ENCODE peak calls at places on chromosomes 11 and 22, in four cellular contexts. W is NB4, N is transverse colon, R is gastrocnemius medialis. T is an unnamed sample.

GRCh38 chr11:22130462-22131053 is 62.3 kb upstream of the ANO5 start:
- DNase-seq in W (peak), N (no peak), R (no peak), T (no peak)

GRCh38 chr22:22943521-22944267 is 56.1 kb downstream of the IGLL5 start:
- DNase-seq in W (no peak), N (peak), R (no peak), T (no peak)

GRCh38 chr11:130209128-130209932 is 49.7 kb downstream of the ST14 start:
- DNase-seq in W (no peak), N (peak), R (no peak), T (no peak)

GRCh38 chr22:17576475-17576874 is 13.2 kb downstream of the SLC25A18 start:
- DNase-seq in W (no peak), N (no peak), R (no peak), T (no peak)

GRCh38 chr22:50620861-50621490 is 7.0 kb downstream of the ARSA start:
- DNase-seq in W (peak), N (peak), R (no peak), T (no peak)

GRCh38 chr11:27296406-27296994 is 66.5 kb downstream of the CCDC34 start:
- DNase-seq in W (peak), N (no peak), R (no peak), T (no peak)

GRCh38 chr11:61589961-61590360 is 9.1 kb upstream of the SYT7 start:
- DNase-seq in W (no peak), N (no peak), R (no peak), T (no peak)

GRCh38 chr11:14036495-14036894 is 74.0 kb downstream of the SPON1 start:
- DNase-seq in W (no peak), N (no peak), R (no peak), T (no peak)

GRCh38 chr11:16611395-16612233 is 126.8 kb upstream of the C11orf58 start:
- DNase-seq in W (no peak), N (no peak), R (no peak), T (no peak)

GRCh38 chr11:12599408-12600143 is 74.6 kb upstream of the TEAD1 start:
- DNase-seq in W (peak), N (peak), R (no peak), T (no peak)

GRCh38 chr22:27220349-27220748 is 563.0 kb downstream of the MIAT start:
- DNase-seq in W (no peak), N (no peak), R (no peak), T (no peak)

GRCh38 chr11:79440451-79441158 is at the start of gene TENM4:
- DNase-seq in W (no peak), N (peak), R (no peak), T (no peak)

GRCh38 chr22:17105143-17106129 is 15.7 kb downstream of the TMEM121B start:
- DNase-seq in W (peak), N (no peak), R (no peak), T (no peak)

GRCh38 chr11:130403301-130403804 is 25.1 kb downstream of the ADAMTS8 start:
- DNase-seq in W (no peak), N (peak), R (no peak), T (no peak)

GRCh38 chr11:69931994-69932910 is 113.0 kb upstream of the FGF3 start:
- DNase-seq in W (no peak), N (no peak), R (no peak), T (peak)

GRCh38 chr11:88354909-88355308 is 17.4 kb upstream of the CTSC start:
- DNase-seq in W (peak), N (no peak), R (no peak), T (no peak)

GRCh38 chr22:30290318-30290678 is 993 bp upstream of the CASTOR1 start:
- DNase-seq in W (peak), N (no peak), R (no peak), T (peak)

GRCh38 chr22:35425971-35426800 is 26.2 kb downstream of the MCM5 start:
- DNase-seq in W (no peak), N (no peak), R (no peak), T (no peak)

GRCh38 chr22:24118689-24119384 is 62.5 kb upstream of the SUSD2 start:
- DNase-seq in W (no peak), N (no peak), R (no peak), T (no peak)

GRCh38 chr22:36360011-36360410 is 27.8 kb downstream of the MYH9 start:
- DNase-seq in W (no peak), N (no peak), R (no peak), T (no peak)

GRCh38 chr11:19232910-19233503 is 7.7 kb downstream of the E2F8 start:
- DNase-seq in W (no peak), N (no peak), R (no peak), T (no peak)

GRCh38 chr11:120284272-120284671 is 40.8 kb upstream of the TLCD5 start:
- DNase-seq in W (no peak), N (no peak), R (no peak), T (no peak)

GRCh38 chr11:2825261-2825885 is 60.2 kb downstream of the CDKN1C start:
- DNase-seq in W (peak), N (peak), R (peak), T (peak)

GRCh38 chr11:79018371-79018849 is 422.4 kb downstream of the TENM4 start:
- DNase-seq in W (no peak), N (no peak), R (no peak), T (no peak)

GRCh38 chr11:33094157-33094556 is 54.8 kb downstream of the TCP11L1 start:
- DNase-seq in W (no peak), N (no peak), R (no peak), T (no peak)

GRCh38 chr11:33083918-33084317 is 44.5 kb downstream of the TCP11L1 start:
- DNase-seq in W (no peak), N (no peak), R (no peak), T (no peak)

GRCh38 chr11:33086017-33086416 is 46.6 kb downstream of the TCP11L1 start:
- DNase-seq in W (no peak), N (no peak), R (no peak), T (no peak)

GRCh38 chr11:33089776-33090175 is 50.4 kb downstream of the TCP11L1 start:
- DNase-seq in W (no peak), N (no peak), R (no peak), T (no peak)
- TF ChIP-seq CTCF in W (no peak), N (no peak), R (no peak), T (no peak)

DNA sequence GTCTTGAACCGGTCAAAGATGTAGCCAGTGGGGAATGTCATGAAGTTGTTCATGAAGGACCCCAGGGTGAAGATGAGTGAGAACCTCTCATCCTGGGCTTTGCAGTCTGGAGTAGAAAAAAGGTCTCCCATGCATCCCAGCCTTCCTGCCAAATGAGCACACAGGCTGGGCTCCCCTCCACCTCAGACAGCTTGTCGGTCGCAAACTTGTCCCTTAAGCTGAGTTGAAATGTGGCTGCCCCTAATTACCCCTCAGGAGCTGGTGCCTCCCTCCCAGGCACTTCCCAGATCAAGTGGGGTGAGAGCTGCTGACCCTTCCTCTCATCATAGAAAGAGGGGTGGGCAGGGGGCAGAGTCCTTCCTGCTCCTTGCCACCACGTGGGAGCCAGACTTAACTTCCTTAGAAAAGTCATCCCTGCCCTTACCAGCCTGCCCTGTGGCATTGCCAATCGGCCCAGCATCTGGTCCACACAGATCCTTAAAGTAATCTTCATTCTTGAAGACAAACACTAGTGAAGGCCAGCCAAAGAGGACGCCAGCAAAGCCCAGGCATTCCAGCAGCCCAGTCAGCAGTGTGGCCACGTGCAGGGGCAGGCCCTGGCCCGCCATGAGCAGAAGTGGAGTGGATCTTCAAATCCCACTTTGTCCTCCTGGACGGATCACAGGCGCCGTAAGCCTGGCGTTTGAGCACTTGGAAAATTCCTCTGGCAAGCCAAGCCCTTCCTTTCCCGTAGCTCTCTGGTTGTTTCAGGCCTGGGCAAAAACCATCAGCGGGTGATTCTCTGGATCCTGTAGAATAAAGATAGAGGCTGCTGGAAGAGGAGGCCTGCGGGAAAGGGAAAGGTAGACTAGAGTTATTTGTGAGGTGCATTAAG is 1.1 kb downstream of the SLC43A3 start:
- DNase-seq in W (peak), N (peak), R (peak), T (peak)
- TF ChIP-seq POLR2A in W (no peak), N (no peak), R (no peak), T (peak)

GRCh38 chr11:10302294-10302743 is 2.6 kb upstream of the ADM start:
- DNase-seq in W (no peak), N (no peak), R (no peak), T (peak)

GRCh38 chr11:10294289-10294953 is 402 bp upstream of the SBF2 start:
- DNase-seq in W (peak), N (peak), R (peak), T (no peak)

GRCh38 chr11:10301656-10302293 is 3.1 kb upstream of the ADM start:
- DNase-seq in W (no peak), N (no peak), R (no peak), T (no peak)

GRCh38 chr11:10295056-10295901 is 1.3 kb upstream of the SBF2 start:
- DNase-seq in W (peak), N (no peak), R (no peak), T (no peak)

DNA sequence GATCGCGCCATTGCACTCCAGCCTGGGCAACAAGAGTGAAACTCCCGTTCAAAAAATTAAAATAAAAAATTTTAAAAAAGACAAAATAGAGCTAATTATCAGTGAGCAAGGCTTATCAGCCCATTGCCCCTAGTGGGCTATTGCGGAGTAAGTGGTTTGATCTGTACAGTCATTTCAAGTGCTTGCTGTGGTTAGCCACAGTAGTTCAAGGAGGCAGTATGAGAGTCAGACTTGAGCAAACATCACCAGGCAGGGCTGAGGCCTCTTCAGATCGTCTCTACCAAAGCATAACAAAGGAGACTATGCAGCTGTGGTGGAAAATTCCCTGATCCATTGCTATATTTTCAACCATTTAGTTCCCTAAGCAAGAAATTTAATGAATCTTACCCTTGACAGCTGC is 4.3 kb upstream of the SBF2 start:
- DNase-seq in W (peak), N (no peak), R (no peak), T (no peak)
- TF ChIP-seq CTCF in W (peak), N (no peak), R (no peak), T (no peak)

DNA sequence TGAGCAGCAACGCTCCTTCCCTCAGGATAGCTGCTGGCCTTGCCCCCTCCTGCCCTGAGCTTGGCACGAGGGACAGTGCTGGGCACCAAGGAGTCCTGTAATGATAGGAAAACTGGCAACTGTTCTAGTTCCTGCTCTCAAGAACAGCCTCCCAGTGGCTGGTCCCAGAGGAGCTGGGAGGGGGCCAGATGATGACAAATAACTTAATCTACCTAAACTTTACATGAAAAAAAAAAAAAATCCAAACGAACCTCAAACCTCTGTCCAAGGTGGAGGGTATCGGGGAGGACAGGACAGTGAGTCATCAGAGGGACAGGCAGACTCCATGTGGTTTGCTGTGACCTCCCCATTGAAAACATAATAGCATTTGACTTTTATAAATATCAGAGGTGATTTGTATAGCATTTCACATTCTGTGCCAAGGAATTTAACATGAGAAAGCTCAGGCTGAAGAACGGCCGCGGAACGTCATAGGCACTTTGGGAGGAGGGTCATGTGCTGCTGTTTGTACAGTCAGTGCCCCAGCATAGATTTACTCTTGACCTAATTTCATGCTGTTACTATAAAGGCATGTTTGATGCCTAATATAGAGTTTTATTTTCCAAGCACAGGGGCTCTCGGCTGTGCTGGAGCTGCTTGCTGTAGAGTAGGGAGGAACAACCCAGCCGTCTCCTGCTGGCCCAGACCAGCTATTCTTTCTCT is 98.2 kb upstream of the NNMT start:
- DNase-seq in W (no peak), N (peak), R (peak), T (peak)
- TF ChIP-seq POLR2A in W (no peak), N (peak), R (peak), T (no peak)

GRCh38 chr11:103967985-103968384 is 68.5 kb upstream of the DDI1 start:
- DNase-seq in W (no peak), N (no peak), R (no peak), T (no peak)

GRCh38 chr11:103968685-103969084 is 67.8 kb upstream of the DDI1 start:
- DNase-seq in W (no peak), N (no peak), R (no peak), T (no peak)

GRCh38 chr11:103959279-103959930 is 77.0 kb upstream of the DDI1 start:
- DNase-seq in W (no peak), N (no peak), R (no peak), T (no peak)

GRCh38 chr11:103961010-103961409 is 75.4 kb upstream of the DDI1 start:
- DNase-seq in W (no peak), N (no peak), R (no peak), T (no peak)

DNA sequence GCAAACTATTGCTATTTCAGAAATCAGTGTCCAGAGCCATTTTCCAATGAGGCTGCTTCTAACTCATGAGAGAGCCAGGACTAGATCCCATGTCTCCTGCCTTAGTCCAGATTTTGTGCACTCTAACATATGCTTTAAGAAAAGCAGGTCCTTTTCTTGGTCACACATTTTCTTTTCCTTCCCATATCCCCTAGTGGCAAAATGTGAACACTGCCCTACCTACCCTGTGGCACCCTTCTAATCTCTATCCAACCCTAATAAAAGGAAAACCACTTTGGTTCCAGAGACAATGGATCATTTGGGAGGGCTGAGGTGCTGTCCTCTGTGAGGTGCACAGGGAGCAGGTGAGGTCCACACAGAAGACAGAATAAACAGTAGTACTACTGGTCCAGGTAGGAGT is 72.0 kb upstream of the DDI1 start:
- DNase-seq in W (no peak), N (no peak), R (no peak), T (no peak)
- TF ChIP-seq CTCF in W (no peak), N (no peak), R (no peak), T (no peak)

GRCh38 chr22:37807410-37808293 is at the start of gene GCAT:
- DNase-seq in W (peak), N (peak), R (peak), T (peak)
- TF ChIP-seq POLR2A in W (peak), N (peak), R (peak), T (no peak)

GRCh38 chr11:67452141-67452952 is at the start of gene GPR152:
- DNase-seq in W (no peak), N (no peak), R (no peak), T (no peak)
- TF ChIP-seq CTCF in W (no peak), N (no peak), R (no peak), T (peak)

GRCh38 chr11:74662487-74663103 is 68.6 kb downstream of the CHRDL2 start:
- DNase-seq in W (no peak), N (no peak), R (no peak), T (no peak)
- TF ChIP-seq POLR2A in W (no peak), N (no peak), R (no peak), T (no peak)

T was measured in breast epithelium.